ENCODE peak calls at places on chromosome 2, in five cellular contexts. M is neural progenitor cell, T is PC-9, Q is NCI-H510A treated with DMSO at 0.1 percent for 48 hours, P is HuH-7.5. N is an unnamed sample.

GRCh38 chr2:4047961-4048891 is 344.9 kb downstream of the DCDC2C start:
- DNase-seq in M (no peak), T (no peak), Q (no peak), P (no peak), N (no peak)

GRCh38 chr2:176443941-176444340 is 174.7 kb downstream of the MTX2 start:
- DNase-seq in M (no peak), T (no peak), Q (no peak), P (no peak), N (no peak)

GRCh38 chr2:175309799-175310198 is 128.3 kb upstream of the ATP5MC3 start:
- DNase-seq in M (peak; percentile 55), T (no peak), Q (peak; percentile 47), P (peak; percentile 19), N (peak; percentile 69)

GRCh38 chr2:196515041-196515440 is 124.5 kb upstream of the CCDC150 start:
- DNase-seq in M (no peak), T (no peak), Q (peak; percentile 81), P (no peak), N (peak; percentile 65)

GRCh38 chr2:173002751-173003541 is 72.7 kb upstream of the MAP3K20 start:
- DNase-seq in M (no peak), T (no peak), Q (peak; percentile 96), P (no peak), N (no peak)

GRCh38 chr2:37585982-37586621 is 85.3 kb downstream of the CDC42EP3 start:
- DNase-seq in M (no peak), T (peak; percentile 92), Q (no peak), P (no peak), N (no peak)

GRCh38 chr2:199366406-199366805 is 91.3 kb downstream of the SATB2 start:
- DNase-seq in M (no peak), T (no peak), Q (peak; percentile 94), P (no peak), N (no peak)

GRCh38 chr2:189836644-189837043 is 52.4 kb downstream of the PMS1 start:
- DNase-seq in M (no peak), T (peak; percentile 83), Q (peak; percentile 80), P (no peak), N (peak; percentile 43)

GRCh38 chr2:71713581-71714580 is 260.5 kb downstream of the DYSF start:
- DNase-seq in M (no peak), T (peak; percentile 53), Q (no peak), P (no peak), N (no peak)

GRCh38 chr2:68251855-68252406 is 401 bp downstream of the PPP3R1 start:
- DNase-seq in M (peak; percentile 72), T (no peak), Q (no peak), P (peak; percentile 10), N (no peak)

GRCh38 chr2:98479959-98480524 is 35.4 kb downstream of the INPP4A start:
- DNase-seq in M (no peak), T (peak; percentile 97), Q (no peak), P (no peak), N (peak; percentile 94)

GRCh38 chr2:37456479-37456878 is 112.0 kb downstream of the QPCT start:
- DNase-seq in M (no peak), T (no peak), Q (no peak), P (no peak), N (no peak)

GRCh38 chr2:172457606-172458005 is 30.2 kb downstream of the ITGA6 start:
- DNase-seq in M (no peak), T (no peak), Q (no peak), P (no peak), N (no peak)

GRCh38 chr2:164055623-164056022 is 319.8 kb upstream of the FIGN start:
- DNase-seq in M (no peak), T (no peak), Q (no peak), P (no peak), N (no peak)

N was measured in NCI-H1105 treated with DMSO at 0.1 percent for 48 hours.